ENCODE peak calls at places on chromosomes 12 and 14, in ten cellular contexts. K is upper lobe of right lung, Q is tibial artery, X is right atrium auricular region, B is lung, I is pancreas, L is endothelial cell of umbilical vein, H is GM23338, O is GM12865, M is cardiac fibroblast. T is an unnamed sample.

GRCh38 chr14:22319526-22320352 is 269.3 kb downstream of the DAD1 start:
- DNase-seq in M (peak; percentile 74), B (peak; percentile 61), Q (peak; percentile 68), O (peak; percentile 75), K (no peak), H (peak; percentile 76), X (peak; percentile 63), I (no peak), L (peak; percentile 59), T (peak; percentile 25)

GRCh38 chr12:68189766-68190700 is 30.5 kb upstream of the IFNG start:
- DNase-seq in L (no peak), M (peak; percentile 61), O (no peak), I (no peak), H (no peak), Q (no peak), K (no peak), B (no peak), X (no peak), T (peak; percentile 18)

GRCh38 chr14:52703225-52703624 is 3.8 kb upstream of the PSMC6 start:
- DNase-seq in M (peak; percentile 98), X (peak; percentile 64), K (no peak), H (no peak), B (peak; percentile 69), O (no peak), Q (no peak), I (no peak), L (peak; percentile 38), T (peak; percentile 90)

GRCh38 chr12:2336409-2336829 is 283.6 kb downstream of the CACNA1C start:
- DNase-seq in B (no peak), K (no peak), O (peak; percentile 93), M (peak; percentile 93), Q (peak; percentile 79), I (no peak), X (peak; percentile 68), L (peak; percentile 86), H (no peak), T (peak; percentile 91)

GRCh38 chr14:26960049-26960688 is 362.3 kb upstream of the NOVA1 start:
- DNase-seq in X (no peak), M (no peak), K (no peak), I (no peak), Q (no peak), H (peak; percentile 14), B (no peak), O (no peak), L (no peak), T (no peak)

GRCh38 chr12:58171914-58172313 is 230.5 kb downstream of the ATP23 start:
- DNase-seq in O (no peak), H (no peak), I (no peak), Q (no peak), B (no peak), M (peak; percentile 22), L (peak; percentile 80), X (no peak), K (no peak), T (no peak)

GRCh38 chr12:122834921-122835692 is at the start of gene HIP1R:
- DNase-seq in L (peak; percentile 34), H (peak; percentile 59), Q (peak; percentile 69), X (no peak), M (peak; percentile 15), K (peak; percentile 81), O (peak; percentile 58), B (no peak), I (peak; percentile 88), T (no peak)

GRCh38 chr14:95679995-95680735 is 6.1 kb upstream of the TCL1B start:
- DNase-seq in O (peak; percentile 45), L (no peak), B (no peak), H (peak; percentile 58), K (no peak), Q (no peak), X (no peak), M (no peak), I (no peak), T (no peak)

GRCh38 chr14:23723911-23724310 is 87.7 kb downstream of the DHRS2 start:
- DNase-seq in O (no peak), X (no peak), M (no peak), H (no peak), Q (no peak), I (no peak), L (no peak), K (no peak), B (no peak), T (no peak)

GRCh38 chr14:31027847-31028246 is 1.7 kb upstream of the STRN3 start:
- DNase-seq in O (no peak), K (no peak), H (no peak), I (no peak), B (no peak), M (no peak), X (no peak), L (no peak), Q (no peak), T (no peak)

GRCh38 chr14:34436960-34437728 is 24.9 kb downstream of the SPTSSA start:
- DNase-seq in M (peak; percentile 22), L (no peak), X (no peak), I (no peak), B (no peak), Q (no peak), K (no peak), H (no peak), O (no peak), T (no peak)

GRCh38 chr12:124231980-124232653 is 62.8 kb upstream of the RFLNA start:
- DNase-seq in K (peak; percentile 77), Q (no peak), B (peak; percentile 59), L (no peak), H (no peak), O (no peak), M (no peak), I (no peak), X (no peak), T (no peak)

DNA sequence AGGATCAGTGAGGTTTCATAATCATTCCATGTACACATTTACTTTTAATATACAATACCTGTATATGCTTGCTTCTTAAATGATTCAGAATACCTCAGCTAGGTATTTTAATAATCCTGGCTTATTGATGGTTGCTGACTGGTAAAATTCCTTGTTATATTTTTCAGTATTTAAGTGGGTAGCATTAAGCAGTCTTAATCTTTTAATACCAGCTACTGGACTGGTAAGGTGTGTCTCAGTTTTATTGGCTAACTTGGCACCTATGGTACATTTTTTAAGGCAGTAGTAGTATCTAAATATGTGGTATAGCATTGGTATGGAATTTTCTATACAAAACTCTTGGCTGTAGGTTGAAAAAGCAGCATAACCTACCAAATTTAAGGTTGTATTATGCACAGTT is 96.6 kb downstream of the RAD52 start:
- DNase-seq in B (no peak), H (no peak), K (no peak), O (no peak), Q (no peak), L (no peak), I (no peak), M (no peak), X (no peak), T (no peak)
- TF ChIP-seq CTCF in B (no peak), H (no peak), K (no peak), O (no peak), Q (no peak), L (no peak), I (no peak), M (no peak), X (no peak), T (no peak)

GRCh38 chr12:25975179-25975578 is 16.7 kb downstream of the RASSF8 start:
- DNase-seq in M (no peak), X (no peak), H (no peak), K (no peak), O (no peak), B (no peak), Q (no peak), L (no peak), I (no peak), T (no peak)

GRCh38 chr12:25977047-25977446 is 18.6 kb downstream of the RASSF8 start:
- DNase-seq in O (no peak), L (no peak), Q (no peak), M (peak; percentile 64), K (no peak), I (no peak), B (no peak), H (no peak), X (no peak), T (peak; percentile 74)

GRCh38 chr12:25975682-25976081 is 17.2 kb downstream of the RASSF8 start:
- DNase-seq in B (no peak), M (no peak), L (no peak), H (no peak), O (no peak), I (no peak), X (no peak), K (no peak), Q (no peak), T (no peak)

GRCh38 chr12:25979059-25979458 is 20.6 kb downstream of the RASSF8 start:
- DNase-seq in B (no peak), M (no peak), K (no peak), O (no peak), Q (no peak), X (no peak), H (no peak), I (no peak), L (no peak), T (no peak)

GRCh38 chr12:25976289-25976688 is 17.8 kb downstream of the RASSF8 start:
- DNase-seq in I (no peak), B (no peak), M (no peak), Q (no peak), X (no peak), K (no peak), H (no peak), O (no peak), L (no peak), T (no peak)
- H3K4me3 ChIP-seq in I (no peak overlapping the region), B (no peak overlapping the region), M (no peak overlapping the region), Q (no peak overlapping the region), X (peak overlapping the region; percentile 11), K (no peak overlapping the region), H (no peak overlapping the region), O (no peak overlapping the region), L (no peak overlapping the region), T (peak overlapping the region; percentile 13)

GRCh38 chr14:39581474-39581873 is 149.2 kb upstream of the FBXO33 start:
- DNase-seq in B (no peak), O (peak; percentile 6), H (peak; percentile 30), K (no peak), Q (no peak), L (no peak), X (no peak), M (peak; percentile 33), I (no peak), T (no peak)
- TF ChIP-seq CTCF in B (no peak), O (no peak), H (no peak), K (no peak), Q (peak; percentile 18), L (no peak), X (no peak), M (no peak), I (no peak), T (no peak)

DNA sequence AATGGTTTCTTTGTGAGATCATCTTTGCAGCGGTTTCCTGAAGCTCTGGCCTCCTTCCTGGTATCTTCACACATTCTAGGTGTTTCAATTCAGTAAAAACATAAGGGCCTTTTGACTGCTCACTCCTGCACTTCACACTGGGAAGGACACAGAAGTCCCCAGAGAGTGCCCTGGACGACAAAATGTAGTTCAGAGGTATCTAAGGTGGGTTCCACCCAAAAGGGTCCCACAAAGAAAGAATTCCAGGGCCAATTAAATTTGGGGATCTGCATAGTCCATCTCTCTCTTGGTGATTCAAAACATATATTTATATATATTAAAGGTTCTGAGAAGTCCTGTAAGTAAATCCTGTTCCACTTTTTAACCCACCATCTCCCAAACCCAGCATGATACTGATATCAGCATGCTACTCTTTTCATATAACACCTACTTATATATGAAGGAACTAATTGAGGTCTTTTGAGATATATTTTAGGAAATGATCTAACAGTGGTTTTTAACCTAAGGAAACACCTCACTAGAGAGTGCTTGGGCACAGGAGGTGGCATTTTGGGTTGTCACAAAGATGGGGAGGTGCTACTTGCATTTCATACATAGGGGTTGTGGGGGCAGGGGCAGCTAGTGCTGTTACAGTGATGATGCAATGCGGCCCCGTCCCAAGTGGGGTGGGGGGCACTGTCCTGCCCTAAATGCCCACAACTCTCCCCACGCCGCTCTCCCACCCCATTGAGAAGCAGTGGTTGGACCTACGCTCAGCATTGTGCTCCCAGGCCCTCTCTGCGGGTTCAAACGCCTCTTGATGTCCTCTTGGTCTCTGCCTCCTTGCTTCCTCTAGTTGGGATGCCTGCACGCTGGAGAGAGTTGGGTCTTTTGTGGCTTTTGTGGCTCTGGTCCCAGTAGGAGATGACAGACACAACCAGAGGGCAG is 109.4 kb downstream of the ARF6 start:
- DNase-seq in O (peak; percentile 92), X (no peak), H (peak; percentile 17), L (no peak), Q (no peak), I (no peak), B (no peak), M (no peak), K (no peak), T (no peak)
- H3K4me3 ChIP-seq in O (peak overlapping the region; percentile 80), X (peak overlapping the region; percentile 62), H (peak overlapping the region; percentile 71), L (no peak overlapping the region), Q (peak overlapping the region; percentile 55), I (no peak overlapping the region), B (no peak overlapping the region), M (peak overlapping the region; percentile 43), K (peak overlapping the region; percentile 64), T (no peak overlapping the region)

T was measured in AG09309.